ENCODE peak calls at places on chromosomes 2 and 18, in ten cellular contexts. S, W, F, A, E, P, G, I, K and M are unnamed samples.

GRCh38 chr2:61877571-61878245 is 10.7 kb downstream of the CCT4 start:
- DNase-seq in S (no peak), W (no peak), F (no peak), A (no peak), E (no peak), P (no peak), G (no peak), I (no peak), K (no peak), M (no peak)

GRCh38 chr2:46410273-46411244 is 68.8 kb upstream of the TMEM247 start:
- DNase-seq in S (no peak), W (no peak), F (peak), A (no peak), E (no peak), P (no peak), G (no peak), I (no peak), K (no peak), M (no peak)

GRCh38 chr2:105812180-105813044 is 67.7 kb downstream of the NCK2 start:
- DNase-seq in S (no peak), W (no peak), F (no peak), A (peak), E (peak), P (peak), G (no peak), I (no peak), K (peak), M (no peak)

GRCh38 chr2:18900691-18901113 is 311.3 kb upstream of the NT5C1B start:
- DNase-seq in S (no peak), W (no peak), F (no peak), A (no peak), E (peak), P (no peak), G (no peak), I (no peak), K (no peak), M (no peak)

GRCh38 chr2:127654084-127654837 is 8.3 kb downstream of the GPR17 start:
- DNase-seq in S (no peak), W (no peak), F (peak), A (no peak), E (no peak), P (no peak), G (no peak), I (no peak), K (no peak), M (no peak)

GRCh38 chr2:218658671-218659257 is 659 bp downstream of the ZNF142 start:
- DNase-seq in S (peak), W (peak), F (no peak), A (no peak), E (no peak), P (peak), G (peak), I (peak), K (peak), M (peak)

GRCh38 chr2:8684885-8685696 is 3.2 kb downstream of the ID2 start:
- DNase-seq in S (peak), W (peak), F (peak), A (no peak), E (peak), P (peak), G (peak), I (no peak), K (peak), M (peak)

GRCh38 chr18:61732854-61733253 is 160.0 kb downstream of the RNF152 start:
- DNase-seq in S (no peak), W (no peak), F (peak), A (no peak), E (no peak), P (no peak), G (no peak), I (no peak), K (no peak), M (no peak)

GRCh38 chr2:212228651-212229253 is 309.9 kb downstream of the ERBB4 start:
- DNase-seq in S (no peak), W (no peak), F (no peak), A (no peak), E (no peak), P (peak), G (no peak), I (no peak), K (no peak), M (no peak)

GRCh38 chr18:13558132-13558531 is 168.2 kb downstream of the FAM210A start:
- DNase-seq in S (no peak), W (no peak), F (peak), A (no peak), E (no peak), P (peak), G (peak), I (no peak), K (peak), M (peak)

GRCh38 chr2:85975581-85975980 is 86.8 kb upstream of the ST3GAL5 start:
- DNase-seq in S (no peak), W (no peak), F (no peak), A (no peak), E (no peak), P (no peak), G (no peak), I (no peak), K (no peak), M (no peak)

GRCh38 chr2:232190796-232191195 is 187.8 kb upstream of the ALPP start:
- DNase-seq in S (no peak), W (no peak), F (no peak), A (no peak), E (no peak), P (no peak), G (no peak), I (no peak), K (no peak), M (no peak)

GRCh38 chr2:132816234-132816633 is 146.2 kb upstream of the LYPD1 start:
- DNase-seq in S (no peak), W (no peak), F (no peak), A (no peak), E (no peak), P (no peak), G (no peak), I (no peak), K (no peak), M (peak)

GRCh38 chr2:235146871-235147565 is 195.2 kb downstream of the SH3BP4 start:
- DNase-seq in S (no peak), W (no peak), F (no peak), A (no peak), E (no peak), P (no peak), G (no peak), I (no peak), K (no peak), M (no peak)

GRCh38 chr2:32838418-32838817 is 108.3 kb upstream of the LTBP1 start:
- DNase-seq in S (no peak), W (no peak), F (no peak), A (no peak), E (no peak), P (no peak), G (no peak), I (peak), K (no peak), M (no peak)

GRCh38 chr2:74778381-74779371 is 55.3 kb upstream of the HK2 start:
- DNase-seq in S (no peak), W (no peak), F (no peak), A (no peak), E (no peak), P (peak), G (no peak), I (no peak), K (no peak), M (peak)

GRCh38 chr2:37881397-37881796 is 43.7 kb upstream of the RMDN2 start:
- DNase-seq in S (no peak), W (no peak), F (no peak), A (no peak), E (no peak), P (no peak), G (no peak), I (no peak), K (no peak), M (no peak)

GRCh38 chr2:198371902-198372611 is 567.7 kb downstream of the PLCL1 start:
- DNase-seq in S (no peak), W (no peak), F (no peak), A (no peak), E (no peak), P (no peak), G (no peak), I (peak), K (peak), M (no peak)

GRCh38 chr2:96527990-96528679 is 8.4 kb upstream of the ARID5A start:
- DNase-seq in S (peak), W (peak), F (peak), A (no peak), E (peak), P (peak), G (peak), I (no peak), K (peak), M (peak)

GRCh38 chr2:101983928-101984327 is 7.8 kb upstream of the IL1R2 start:
- DNase-seq in S (no peak), W (no peak), F (no peak), A (no peak), E (no peak), P (no peak), G (no peak), I (no peak), K (no peak), M (peak)

GRCh38 chr2:113164930-113165585 is 8.7 kb upstream of the PSD4 start:
- DNase-seq in S (no peak), W (no peak), F (no peak), A (no peak), E (no peak), P (no peak), G (no peak), I (no peak), K (no peak), M (peak)

GRCh38 chr18:77103181-77103875 is 29.3 kb downstream of the MBP start:
- DNase-seq in S (no peak), W (no peak), F (no peak), A (no peak), E (no peak), P (peak), G (no peak), I (no peak), K (no peak), M (no peak)

GRCh38 chr18:46325836-46326235 is 221.7 kb downstream of the HAUS1 start:
- DNase-seq in S (no peak), W (no peak), F (no peak), A (no peak), E (no peak), P (no peak), G (no peak), I (no peak), K (no peak), M (no peak)

GRCh38 chr18:46174317-46175039 is 70.3 kb downstream of the HAUS1 start:
- DNase-seq in S (peak), W (peak), F (peak), A (no peak), E (no peak), P (peak), G (peak), I (no peak), K (peak), M (peak)

GRCh38 chr2:182377467-182377866 is 49.4 kb downstream of the PDE1A start:
- DNase-seq in S (no peak), W (no peak), F (no peak), A (no peak), E (no peak), P (no peak), G (no peak), I (no peak), K (no peak), M (no peak)

DNA sequence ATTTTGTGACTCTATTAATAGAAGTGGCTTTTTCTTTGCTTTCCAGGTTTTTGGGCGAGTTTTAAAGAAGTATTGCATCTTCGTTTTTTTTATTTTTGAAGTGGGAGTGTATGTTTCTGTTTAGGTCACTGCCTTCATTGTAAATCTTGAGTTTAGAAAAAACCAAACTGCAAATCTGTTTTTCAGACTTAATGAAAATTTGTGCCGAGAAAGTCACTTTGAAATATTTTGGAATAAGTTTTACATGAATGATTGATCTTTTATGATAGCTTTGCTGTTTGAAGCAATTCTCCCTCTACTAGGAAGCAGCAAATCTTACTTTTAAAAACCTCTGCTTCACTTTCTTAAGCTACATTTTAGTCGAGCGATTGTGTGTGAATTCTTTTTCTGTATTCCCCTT is 2.2 kb downstream of the SMAD4 start:
- DNase-seq in S (no peak), W (no peak), F (no peak), A (no peak), E (no peak), P (no peak), G (no peak), I (no peak), K (no peak), M (no peak)
- H3K4me3 ChIP-seq in S (no peak), W (no peak), F (peak), A (peak), E (no peak), P (no peak), G (peak), I (no peak), K (peak), M (no peak)

GRCh38 chr18:43886341-43886740 is 609.1 kb upstream of the SYT4 start:
- DNase-seq in S (no peak), W (no peak), F (no peak), A (no peak), E (no peak), P (no peak), G (no peak), I (no peak), K (no peak), M (no peak)
- H3K4me3 ChIP-seq in S (no peak), W (no peak), F (no peak), A (no peak), E (no peak), P (no peak), G (no peak), I (no peak), K (no peak), M (no peak)

DNA sequence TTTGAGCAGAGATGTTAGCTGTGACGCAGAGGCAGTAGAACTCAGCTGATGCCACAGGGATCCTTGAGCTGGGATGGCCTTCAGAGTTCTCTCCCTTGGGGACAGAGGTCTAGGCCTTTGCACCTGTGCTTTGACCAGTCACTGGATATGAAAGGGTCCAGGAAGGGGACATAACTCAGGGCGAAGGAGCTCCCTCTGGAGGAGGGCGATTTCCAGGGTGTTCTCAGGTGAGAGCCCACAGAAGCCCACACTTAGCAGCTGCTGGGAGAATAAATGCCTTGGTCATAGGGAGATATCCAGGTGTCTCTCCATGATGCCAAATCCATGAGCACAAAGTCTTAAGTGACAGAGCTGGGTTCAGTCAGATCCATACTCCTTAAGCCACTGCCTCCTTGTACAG is 369.2 kb downstream of the NYAP2 start:
- DNase-seq in S (no peak), W (no peak), F (no peak), A (no peak), E (no peak), P (no peak), G (no peak), I (no peak), K (no peak), M (no peak)
- H3K4me3 ChIP-seq in S (no peak), W (no peak), F (no peak), A (no peak), E (no peak), P (no peak), G (no peak), I (no peak), K (no peak), M (no peak)

GRCh38 chr18:22349317-22349898 is 68.3 kb downstream of the CTAGE1 start:
- DNase-seq in S (no peak), W (no peak), F (no peak), A (no peak), E (peak), P (no peak), G (no peak), I (no peak), K (no peak), M (no peak)
- H3K4me3 ChIP-seq in S (peak), W (peak), F (peak), A (no peak), E (peak), P (no peak), G (peak), I (no peak), K (no peak), M (peak)

DNA sequence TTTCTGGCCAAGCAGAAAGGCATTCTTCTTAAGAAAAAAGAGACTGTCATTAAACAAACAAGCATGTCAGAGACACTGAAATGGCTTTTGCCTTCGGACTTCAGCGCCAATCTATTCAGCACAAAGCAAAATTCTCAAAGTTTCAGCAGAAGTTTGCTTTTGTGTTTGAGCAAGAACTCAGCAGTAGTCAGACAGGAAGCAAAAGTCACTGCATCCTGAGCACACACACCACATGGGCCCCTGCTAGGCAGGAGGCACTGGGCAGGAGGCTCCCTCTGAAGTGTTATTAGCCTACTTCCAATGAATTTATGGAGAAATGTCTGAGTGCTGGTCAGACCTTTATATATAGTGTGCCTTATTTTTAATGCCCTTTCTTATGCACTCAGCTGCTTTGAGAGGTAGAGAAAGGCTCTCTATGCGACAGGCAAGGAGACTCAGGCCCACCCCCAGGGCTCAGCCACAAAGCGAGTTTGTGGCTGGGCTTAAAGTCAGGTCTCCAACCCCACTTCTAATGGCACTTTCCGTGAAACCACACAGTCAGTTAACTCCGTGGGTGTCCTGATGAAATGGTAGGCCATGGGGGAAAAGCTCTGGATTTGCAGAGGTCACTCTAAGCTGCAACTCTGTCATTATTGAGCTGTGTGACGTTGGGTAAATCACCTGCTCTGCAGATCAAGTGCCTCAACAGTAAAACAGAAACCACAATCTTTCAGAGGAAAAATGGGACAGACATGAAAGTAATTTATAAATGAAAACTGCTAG is 161.0 kb upstream of the TMEM200C start:
- DNase-seq in S (no peak), W (no peak), F (no peak), A (peak), E (no peak), P (peak), G (no peak), I (no peak), K (peak), M (peak)
- H3K4me3 ChIP-seq in S (no peak), W (no peak), F (no peak), A (no peak), E (no peak), P (no peak), G (no peak), I (no peak), K (no peak), M (no peak)